ENCODE peak calls at places on chromosomes 12 and 14, in ten cellular contexts. Z is HepG2; B is activated CD4-positive, alpha-beta T cell treated with anti-CD3 and anti-CD28 coated beads, Interleukin-2, amount 50 U/mL, for 1 hour; L is HTR-8/SVneo; I is iPS DF 19.7; J is foreskin fibroblast; A is uterus; K is NCI-H1694; T is fibroblast of villous mesenchyme; O is NCI-H2107. P is an unnamed sample.

GRCh38 chr12:105352940-105353635 is 22.6 kb downstream of the C12orf75 start:
- DNase-seq in J (no peak), B (no peak), L (no peak), K (no peak), T (no peak), A (no peak), Z (no peak), I (no peak), O (no peak), P (no peak)

GRCh38 chr12:124833693-124834122 is 30.0 kb downstream of the SCARB1 start:
- DNase-seq in B (no peak), T (peak), Z (no peak), J (peak), K (no peak), A (no peak), L (no peak), O (peak), I (peak), P (no peak)

GRCh38 chr12:727321-727720 is 25.1 kb upstream of the WNK1 start:
- DNase-seq in L (no peak), A (no peak), Z (no peak), K (no peak), B (no peak), I (no peak), J (no peak), T (no peak), O (no peak), P (no peak)

GRCh38 chr12:94867066-94867855 is 136.2 kb downstream of the NDUFA12 start:
- DNase-seq in A (no peak), Z (no peak), T (peak), L (no peak), J (no peak), B (no peak), I (no peak), O (no peak), K (no peak), P (no peak)

GRCh38 chr14:104185916-104186495 is 47.6 kb downstream of the KIF26A start:
- DNase-seq in L (no peak), O (no peak), A (no peak), J (no peak), K (no peak), Z (no peak), I (no peak), B (no peak), T (no peak), P (no peak)

GRCh38 chr14:67572608-67573007 is 27.5 kb downstream of the PIGH start:
- DNase-seq in T (no peak), I (no peak), L (no peak), B (no peak), A (no peak), J (no peak), Z (no peak), K (no peak), O (no peak), P (no peak)

GRCh38 chr14:76386922-76387782 is 11.2 kb downstream of the ESRRB start:
- DNase-seq in B (peak), T (peak), Z (peak), I (peak), L (peak), K (peak), O (peak), J (peak), A (peak), P (peak)

GRCh38 chr12:33514893-33515292 is 75.3 kb upstream of the SYT10 start:
- DNase-seq in A (no peak), Z (no peak), T (no peak), J (no peak), L (no peak), I (peak), B (no peak), O (no peak), K (no peak), P (no peak)

GRCh38 chr14:55221968-55222367 is 30.6 kb upstream of the DLGAP5 start:
- DNase-seq in I (no peak), A (no peak), J (no peak), L (no peak), O (no peak), T (no peak), K (no peak), Z (no peak), B (no peak), P (no peak)

GRCh38 chr12:119807380-119807779 is 69.7 kb downstream of the CIT start:
- DNase-seq in K (no peak), A (no peak), J (no peak), T (no peak), O (no peak), B (no peak), Z (no peak), I (no peak), L (no peak), P (no peak)

GRCh38 chr12:63808631-63809030 is 28.9 kb downstream of the RXYLT1 start:
- DNase-seq in I (no peak), Z (no peak), K (no peak), J (no peak), O (no peak), L (no peak), A (no peak), B (no peak), T (peak), P (no peak)

GRCh38 chr12:70277973-70278372 is 34.7 kb downstream of the CNOT2 start:
- DNase-seq in B (no peak), K (no peak), L (no peak), I (no peak), T (no peak), J (no peak), O (no peak), Z (no peak), A (no peak), P (no peak)

GRCh38 chr12:126488786-126489185 is 1423.6 kb downstream of the AACS start:
- DNase-seq in B (no peak), K (no peak), Z (no peak), I (no peak), A (no peak), L (no peak), O (no peak), T (no peak), J (no peak), P (no peak)

GRCh38 chr12:12673296-12673695 is 22.7 kb downstream of the GPR19 start:
- DNase-seq in I (no peak), O (no peak), L (no peak), A (no peak), T (no peak), B (no peak), K (no peak), J (no peak), Z (no peak), P (no peak)

GRCh38 chr12:11595080-11595479 is 54.4 kb upstream of the ETV6 start:
- DNase-seq in A (no peak), O (no peak), J (no peak), L (no peak), Z (no peak), K (no peak), T (no peak), B (no peak), I (no peak), P (no peak)

GRCh38 chr14:100381386-100382105 is 58.4 kb downstream of the SLC25A47 start:
- DNase-seq in Z (no peak), T (no peak), J (no peak), L (no peak), A (no peak), K (no peak), O (no peak), I (no peak), B (no peak), P (no peak)

GRCh38 chr12:30134229-30134628 is 350.5 kb upstream of the TMTC1 start:
- DNase-seq in B (no peak), O (no peak), I (no peak), L (no peak), J (no peak), Z (peak), T (no peak), A (no peak), K (no peak), P (no peak)

GRCh38 chr14:91138511-91139359 is 24.9 kb downstream of the DGLUCY start:
- DNase-seq in I (no peak), Z (peak), L (no peak), J (peak), A (no peak), B (peak), T (peak), O (no peak), K (peak), P (no peak)

GRCh38 chr12:111156304-111156703 is 212.6 kb downstream of the PHETA1 start:
- DNase-seq in J (no peak), B (no peak), O (no peak), I (no peak), K (no peak), T (no peak), Z (no peak), L (no peak), A (no peak), P (no peak)

GRCh38 chr12:57630891-57631433 is 2.0 kb downstream of the B4GALNT1 start:
- DNase-seq in B (no peak), O (no peak), L (no peak), I (no peak), A (no peak), Z (no peak), T (no peak), K (no peak), J (no peak), P (no peak)

GRCh38 chr14:103074699-103075341 is 9.2 kb upstream of the LBHD2 start:
- DNase-seq in J (no peak), Z (peak), O (no peak), K (no peak), L (peak), T (no peak), I (no peak), B (no peak), A (peak), P (no peak)

GRCh38 chr12:53217049-53217929 is 10.2 kb upstream of the ITGB7 start:
- DNase-seq in I (no peak), L (no peak), B (no peak), T (peak), J (peak), A (no peak), O (no peak), Z (no peak), K (no peak), P (no peak)

GRCh38 chr14:69620211-69620611 is 8.8 kb downstream of the SUSD6 start:
- DNase-seq in Z (no peak), B (no peak), J (no peak), L (no peak), O (no peak), I (no peak), K (no peak), T (no peak), A (no peak), P (no peak)

GRCh38 chr14:63614964-63615363 is 26.7 kb downstream of the WDR89 start:
- DNase-seq in B (no peak), I (no peak), O (no peak), K (no peak), Z (no peak), T (peak), A (no peak), J (peak), L (peak), P (peak)

GRCh38 chr14:67562025-67562775 is 29.1 kb downstream of the PLEKHH1 start:
- DNase-seq in I (no peak), O (no peak), K (no peak), B (no peak), A (no peak), J (no peak), Z (no peak), L (no peak), T (no peak), P (no peak)

GRCh38 chr12:54018608-54018984 is 9.6 kb upstream of the HOXC6 start:
- DNase-seq in J (no peak), I (no peak), B (no peak), Z (no peak), T (peak), O (no peak), A (peak), K (peak), L (no peak), P (no peak)

GRCh38 chr12:5909560-5909959 is 35.5 kb downstream of the ANO2 start:
- DNase-seq in B (no peak), J (no peak), K (no peak), T (no peak), A (no peak), I (no peak), O (no peak), Z (no peak), L (no peak), P (no peak)

GRCh38 chr12:109638735-109639134 is 65.1 kb downstream of the MVK start:
- DNase-seq in Z (no peak), O (no peak), J (no peak), B (no peak), A (no peak), K (no peak), T (no peak), I (no peak), L (no peak), P (no peak)

GRCh38 chr14:70856851-70857498 is 47.7 kb upstream of the MAP3K9 start:
- DNase-seq in I (no peak), T (peak), O (no peak), K (no peak), L (peak), Z (no peak), A (no peak), J (peak), B (no peak), P (peak)

GRCh38 chr14:72611506-72611905 is 282.4 kb downstream of the DPF3 start:
- DNase-seq in I (no peak), K (no peak), L (no peak), B (no peak), O (no peak), A (no peak), J (no peak), T (no peak), Z (no peak), P (no peak)

GRCh38 chr12:120110550-120111501 is 5.7 kb downstream of the RAB35 start:
- DNase-seq in A (no peak), K (no peak), T (no peak), B (peak), I (no peak), L (no peak), O (no peak), Z (no peak), J (no peak), P (no peak)

GRCh38 chr14:50675597-50675996 is 7.5 kb upstream of the SAV1 start:
- DNase-seq in Z (no peak), A (no peak), L (no peak), I (no peak), O (no peak), K (no peak), T (no peak), B (no peak), J (peak), P (no peak)

P was measured in GM04504.